ENCODE peak calls at places on chromosomes 4 and X, in four cellular contexts. X is mammary epithelial cell, B is PC-3, F is PC-9. W is an unnamed sample.

GRCh38 chrX:54496517-54496852 is 451 bp upstream of the FGD1 start:
- DNase-seq in X (no peak), B (no peak), F (no peak), W (peak; percentile 66)

GRCh38 chr4:101774807-101775206 is 15.7 kb upstream of the BANK1 start:
- DNase-seq in X (no peak), B (peak; percentile 50), F (no peak), W (no peak)

GRCh38 chrX:1212532-1212931 is at the start of gene CRLF2:
- DNase-seq in X (peak; percentile 29), B (peak; percentile 49), F (peak; percentile 37), W (peak; percentile 83)

GRCh38 chrX:87391742-87392141 is 125.9 kb upstream of the KLHL4 start:
- DNase-seq in X (no peak), B (no peak), F (no peak), W (no peak)

GRCh38 chr4:14178421-14178820 is 550.9 kb upstream of the BOD1L1 start:
- DNase-seq in X (peak; percentile 37), B (peak; percentile 68), F (no peak), W (no peak)

GRCh38 chr4:94466923-94467322 is 15.2 kb downstream of the PDLIM5 start:
- DNase-seq in X (no peak), B (no peak), F (no peak), W (no peak)

GRCh38 chr4:3452376-3452775 is 10.6 kb downstream of the HGFAC start:
- DNase-seq in X (no peak), B (peak; percentile 13), F (no peak), W (no peak)

GRCh38 chr4:120765271-120765985 is 157.1 kb downstream of the PRDM5 start:
- DNase-seq in X (no peak), B (no peak), F (no peak), W (no peak)

GRCh38 chr4:30744386-30744785 is 24.2 kb downstream of the PCDH7 start:
- DNase-seq in X (no peak), B (no peak), F (no peak), W (no peak)

GRCh38 chrX:38278682-38279081 is 48.6 kb downstream of the RPGR start:
- DNase-seq in X (no peak), B (peak; percentile 26), F (no peak), W (no peak)

GRCh38 chrX:33336783-33337182 is 125.4 kb upstream of the DMD start:
- DNase-seq in X (peak; percentile 44), B (peak; percentile 29), F (no peak), W (no peak)

GRCh38 chr4:71456841-71457240 is 118.0 kb downstream of the SLC4A4 start:
- DNase-seq in X (peak; percentile 60), B (peak; percentile 92), F (no peak), W (peak; percentile 55)

GRCh38 chrX:48487362-48487785 is 11.4 kb downstream of the FTSJ1 start:
- DNase-seq in X (peak; percentile 97), B (peak; percentile 97), F (peak; percentile 77), W (no peak)

GRCh38 chr4:17188035-17188967 is 289.9 kb upstream of the LDB2 start:
- DNase-seq in X (no peak), B (no peak), F (no peak), W (no peak)

GRCh38 chr4:98514930-98515809 is 143.2 kb downstream of the TSPAN5 start:
- DNase-seq in X (no peak), B (no peak), F (no peak), W (no peak)

GRCh38 chrX:46235778-46236177 is 309.4 kb downstream of the ZNF674 start:
- DNase-seq in X (no peak), B (no peak), F (no peak), W (no peak)

GRCh38 chrX:16819634-16820033 is 33.4 kb downstream of the TXLNG start:
- DNase-seq in X (no peak), B (no peak), F (no peak), W (no peak)

GRCh38 chr4:182624281-182624680 is 292.9 kb downstream of the DCTD start:
- DNase-seq in X (no peak), B (no peak), F (no peak), W (no peak)

GRCh38 chrX:129593137-129593536 is 53.1 kb downstream of the OCRL start:
- DNase-seq in X (peak; percentile 18), B (peak; percentile 34), F (peak; percentile 35), W (no peak)

GRCh38 chr4:52243367-52243766 is 192.3 kb downstream of the SPATA18 start:
- DNase-seq in X (no peak), B (no peak), F (no peak), W (no peak)

GRCh38 chrX:19350831-19351447 is 7.2 kb downstream of the PDHA1 start:
- DNase-seq in X (no peak), B (no peak), F (no peak), W (no peak)

GRCh38 chrX:71815121-71815905 is 52.2 kb downstream of the CXorf49B start:
- DNase-seq in X (no peak), B (no peak), F (no peak), W (peak; percentile 50)

GRCh38 chr4:1964971-1965370 is 43.8 kb downstream of the NELFA start:
- DNase-seq in X (no peak), B (no peak), F (no peak), W (no peak)

GRCh38 chr4:39056023-39056422 is 6.0 kb upstream of the KLHL5 start:
- DNase-seq in X (no peak), B (no peak), F (no peak), W (no peak)

GRCh38 chrX:138711399-138712347 is at the start of gene FGF13:
- DNase-seq in X (no peak), B (peak; percentile 34), F (no peak), W (peak; percentile 72)

GRCh38 chr4:36237366-36238353 is 6.7 kb downstream of the ARAP2 start:
- DNase-seq in X (no peak), B (no peak), F (no peak), W (no peak)

GRCh38 chrX:2677764-2678163 is 13.3 kb upstream of the CD99 start:
- DNase-seq in X (peak; percentile 92), B (peak; percentile 89), F (peak; percentile 71), W (peak; percentile 98)

GRCh38 chr4:168498259-168498658 is 1.4 kb downstream of the PALLD start:
- DNase-seq in X (no peak), B (no peak), F (no peak), W (peak; percentile 72)

GRCh38 chrX:34810911-34811310 is 131.7 kb upstream of the FAM47B start:
- DNase-seq in X (no peak), B (no peak), F (no peak), W (no peak)

GRCh38 chrX:28847423-28847822 is 260.2 kb downstream of the IL1RAPL1 start:
- DNase-seq in X (peak; percentile 12), B (peak; percentile 64), F (peak; percentile 14), W (no peak)

GRCh38 chrX:39729834-39730670 is 367.7 kb downstream of the BCOR start:
- DNase-seq in X (no peak), B (no peak), F (no peak), W (no peak)

GRCh38 chrX:26442340-26442739 is 226.4 kb downstream of the MAGEB5 start:
- DNase-seq in X (peak; percentile 3), B (peak; percentile 4), F (no peak), W (no peak)

GRCh38 chr4:189002475-189002874 is 863.2 kb downstream of the TRIML1 start:
- DNase-seq in X (no peak), B (no peak), F (no peak), W (no peak)

GRCh38 chrX:115268421-115268820 is 21.1 kb upstream of the LUZP4 start:
- DNase-seq in X (no peak), B (peak; percentile 43), F (no peak), W (no peak)

GRCh38 chr4:178881937-178882336 is 1439.7 kb upstream of the AGA start:
- DNase-seq in X (no peak), B (no peak), F (no peak), W (no peak)

GRCh38 chr4:183961772-183962171 is 56.7 kb downstream of the STOX2 start:
- DNase-seq in X (no peak), B (no peak), F (no peak), W (no peak)

GRCh38 chr4:183962413-183962812 is 57.3 kb downstream of the STOX2 start:
- DNase-seq in X (no peak), B (no peak), F (no peak), W (no peak)

GRCh38 chr4:183959349-183959748 is 54.2 kb downstream of the STOX2 start:
- DNase-seq in X (no peak), B (no peak), F (no peak), W (no peak)

GRCh38 chr4:183960912-183961569 is 55.9 kb downstream of the STOX2 start:
- DNase-seq in X (no peak), B (peak; percentile 24), F (no peak), W (no peak)

GRCh38 chr4:183960021-183960420 is 54.9 kb downstream of the STOX2 start:
- DNase-seq in X (peak; percentile 56), B (peak; percentile 40), F (no peak), W (no peak)
- H3K4me2 ChIP-seq in X (no peak overlapping the region), B (peak overlapping the region; percentile 5), F (no peak overlapping the region), W (no peak overlapping the region)

DNA sequence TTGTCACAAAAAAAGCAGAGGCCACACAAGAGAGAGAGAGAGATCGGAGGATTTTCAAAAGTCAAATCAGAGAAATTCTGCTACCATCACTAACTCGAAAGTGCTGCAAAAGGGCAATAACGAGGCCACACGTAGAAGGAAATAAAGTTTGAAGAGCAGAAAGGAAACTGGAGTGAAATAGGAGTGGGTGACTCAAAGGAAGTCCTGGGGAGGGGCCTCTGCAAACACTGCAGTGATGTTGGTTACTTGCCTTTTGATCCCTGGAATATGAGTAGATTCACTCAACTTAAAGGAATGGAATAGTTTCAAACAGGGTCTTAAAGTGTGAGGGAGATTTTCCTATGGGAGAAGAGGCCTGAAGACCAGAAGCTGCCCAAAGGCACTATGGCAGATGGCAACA is 663.4 kb upstream of the LCORL start:
- DNase-seq in X (no peak), B (peak; percentile 44), F (no peak), W (no peak)
- H3K4me2 ChIP-seq in X (no peak overlapping the region), B (peak overlapping the region; percentile 53), F (no peak overlapping the region), W (no peak overlapping the region)

DNA sequence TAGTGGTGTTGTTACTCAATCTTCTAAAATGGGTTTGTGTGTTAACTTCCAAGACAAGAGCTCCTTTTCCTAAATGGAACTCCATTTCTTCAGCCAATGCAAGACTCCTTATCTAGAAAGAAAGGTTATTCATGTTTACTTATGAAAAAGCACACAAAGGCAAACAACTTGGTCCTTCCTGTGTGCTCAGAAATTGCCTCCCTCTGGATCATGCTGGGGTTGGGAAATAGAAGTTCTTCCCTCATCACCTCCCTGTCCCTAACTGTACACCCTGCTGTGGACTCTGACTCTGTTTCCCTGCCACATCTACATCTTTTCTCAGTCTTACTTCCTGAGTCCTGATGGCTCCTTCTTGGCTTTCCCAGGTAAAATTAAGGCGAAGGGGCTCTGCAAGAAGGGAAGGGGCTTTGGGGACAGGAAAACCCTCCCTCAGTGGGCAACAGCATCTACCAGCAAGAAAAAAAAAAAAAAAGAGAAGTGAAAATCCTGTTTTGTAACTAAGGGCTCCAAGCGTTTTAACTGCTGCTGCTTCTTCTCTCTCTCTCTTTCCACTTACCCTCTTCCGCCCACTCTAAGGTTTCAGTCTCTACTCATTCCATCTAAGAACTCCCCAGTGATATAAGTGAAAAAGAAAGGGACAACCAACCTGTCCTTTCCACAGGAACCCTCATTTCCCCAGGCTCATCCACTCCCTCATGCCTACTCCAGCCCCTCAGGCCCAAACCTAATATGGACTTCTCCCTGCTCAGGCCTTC is 19.9 kb upstream of the TASL start:
- DNase-seq in X (no peak), B (peak; percentile 9), F (no peak), W (no peak)
- H3K4me2 ChIP-seq in X (no peak overlapping the region), B (no peak overlapping the region), F (no peak overlapping the region), W (no peak overlapping the region)

DNA sequence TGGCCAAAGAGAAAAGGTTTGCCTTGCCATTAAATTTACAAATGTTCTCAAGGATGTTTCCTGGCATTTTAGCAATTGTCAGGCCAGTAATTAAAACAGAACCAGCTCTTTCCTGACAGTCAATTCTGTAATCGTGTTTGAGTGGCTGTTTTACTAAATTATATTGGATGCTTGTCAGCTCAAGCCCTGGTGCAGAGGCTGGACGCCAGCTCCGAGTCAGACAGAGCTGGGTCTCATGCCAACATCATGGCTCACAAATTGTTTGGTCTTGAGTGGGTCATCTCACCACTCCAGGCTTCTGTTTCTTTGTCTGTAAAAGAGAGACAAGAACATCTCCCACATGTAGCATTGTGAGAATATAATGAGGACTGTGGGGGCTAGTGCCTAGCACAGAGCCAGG is 190.3 kb upstream of the PSAPL1 start:
- DNase-seq in X (no peak), B (peak; percentile 30), F (no peak), W (peak; percentile 86)
- H3K4me2 ChIP-seq in X (no peak overlapping the region), B (no peak overlapping the region), F (no peak overlapping the region), W (no peak overlapping the region)